ENCODE peak calls at places on chromosomes 3 and 15, in five cellular contexts. U is IMR-90, L is endodermal cell, C is sigmoid colon, H is heart right ventricle. Z is an unnamed sample. For H3K27me3, the result is how much of the 10 kb centered on the place peaks cover.

GRCh38 chr3:100682854-100683760 is 26.2 kb upstream of the TFG start:
- DNase-seq in U (no peak), L (peak), C (no peak), H (no peak), Z (no peak)

GRCh38 chr3:172244011-172244410 is 204.2 kb downstream of the GHSR start:
- DNase-seq in U (peak), L (no peak), C (no peak), H (no peak), Z (no peak)

GRCh38 chr15:74345051-74345450 is 22.4 kb downstream of the CYP11A1 start:
- DNase-seq in U (peak), L (no peak), C (peak), H (no peak), Z (no peak)

GRCh38 chr3:197613187-197613586 is 57.4 kb upstream of the BDH1 start:
- DNase-seq in U (no peak), L (no peak), C (no peak), H (no peak), Z (no peak)

GRCh38 chr3:125683067-125683844 is 88.0 kb upstream of the OSBPL11 start:
- DNase-seq in U (no peak), L (no peak), C (peak), H (peak), Z (no peak)

GRCh38 chr3:73611176-73611575 is 13.6 kb downstream of the PDZRN3 start:
- DNase-seq in U (peak), L (no peak), C (no peak), H (no peak), Z (no peak)

GRCh38 chr15:80424381-80424780 is 20.2 kb downstream of the ARNT2 start:
- DNase-seq in U (no peak), L (no peak), C (no peak), H (no peak), Z (no peak)

GRCh38 chr15:55267401-55268053 is 22.1 kb downstream of the RAB27A start:
- DNase-seq in U (peak), L (no peak), C (no peak), H (peak), Z (no peak)

GRCh38 chr3:27166888-27167287 is 202.3 kb downstream of the NEK10 start:
- DNase-seq in U (peak), L (no peak), C (no peak), H (no peak), Z (peak)

GRCh38 chr15:40928975-40929729 is at the start of gene DLL4:
- DNase-seq in U (peak), L (peak), C (no peak), H (peak), Z (no peak)

GRCh38 chr3:147392083-147392916 is 14.0 kb downstream of the ZIC4 start:
- DNase-seq in U (no peak), L (peak), C (peak), H (no peak), Z (peak)

GRCh38 chr15:73293773-73294172 is 75.0 kb downstream of the HCN4 start:
- DNase-seq in U (no peak), L (no peak), C (no peak), H (no peak), Z (no peak)

GRCh38 chr3:195697582-195698324 is 23.0 kb upstream of the MUC20 start:
- DNase-seq in U (peak), L (peak), C (no peak), H (no peak), Z (peak)

GRCh38 chr15:38398134-38398533 is 55.8 kb upstream of the FAM98B start:
- DNase-seq in U (peak), L (no peak), C (peak), H (peak), Z (peak)

GRCh38 chr3:119809249-119810017 is 27.5 kb downstream of the NR1I2 start:
- DNase-seq in U (no peak), L (no peak), C (no peak), H (no peak), Z (no peak)

GRCh38 chr3:41234823-41235722 is 35.8 kb downstream of the CTNNB1 start:
- DNase-seq in U (peak), L (peak), C (no peak), H (no peak), Z (no peak)

GRCh38 chr3:76497636-76498035 is 542.3 kb upstream of the ROBO2 start:
- DNase-seq in U (peak), L (peak), C (no peak), H (no peak), Z (peak)

GRCh38 chr3:99549918-99550603 is 88.3 kb upstream of the COL8A1 start:
- DNase-seq in U (peak), L (no peak), C (no peak), H (no peak), Z (no peak)

GRCh38 chr3:177340243-177340830 is 143.1 kb upstream of the TBL1XR1 start:
- DNase-seq in U (no peak), L (no peak), C (no peak), H (no peak), Z (no peak)

GRCh38 chr3:134651347-134652041 is 672 bp upstream of the KY start:
- DNase-seq in U (peak), L (no peak), C (peak), H (peak), Z (no peak)

GRCh38 chr3:160801386-160802118 is 45.5 kb downstream of the PPM1L start:
- DNase-seq in U (peak), L (no peak), C (peak), H (peak), Z (no peak)

GRCh38 chr3:48318831-48319512 is 14.5 kb downstream of the SPINK8 start:
- DNase-seq in U (no peak), L (no peak), C (no peak), H (no peak), Z (no peak)

GRCh38 chr15:58403581-58403980 is 28.2 kb upstream of the LIPC start:
- DNase-seq in U (no peak), L (no peak), C (no peak), H (no peak), Z (no peak)

GRCh38 chr3:101574388-101575156 is 592 bp downstream of the PCNP start:
- DNase-seq in U (peak), L (no peak), C (peak), H (peak), Z (no peak)

GRCh38 chr15:77688270-77689058 is 55.8 kb upstream of the LINGO1 start:
- DNase-seq in U (no peak), L (no peak), C (no peak), H (no peak), Z (no peak)

GRCh38 chr15:89002281-89002761 is 85.9 kb upstream of the ABHD2 start:
- DNase-seq in U (peak), L (no peak), C (no peak), H (peak), Z (peak)

GRCh38 chr3:176650478-176650877 is 546.8 kb downstream of the TBL1XR1 start:
- DNase-seq in U (peak), L (no peak), C (no peak), H (no peak), Z (no peak)

GRCh38 chr3:195100903-195101591 is 169.9 kb downstream of the XXYLT1 start:
- DNase-seq in U (peak), L (no peak), C (no peak), H (peak), Z (no peak)

GRCh38 chr15:30990036-30990435 is 1.4 kb downstream of the MTMR10 start:
- DNase-seq in U (no peak), L (no peak), C (no peak), H (no peak), Z (no peak)

GRCh38 chr15:67080118-67080899 is 14.9 kb downstream of the SMAD3 start:
- DNase-seq in U (peak), L (no peak), C (no peak), H (no peak), Z (peak)

GRCh38 chr3:908839-909238 is 184.0 kb upstream of the CNTN6 start:
- DNase-seq in U (no peak), L (peak), C (no peak), H (no peak), Z (no peak)

GRCh38 chr3:146306024-146306423 is 55.1 kb upstream of the PLSCR4 start:
- DNase-seq in U (no peak), L (no peak), C (no peak), H (no peak), Z (no peak)

GRCh38 chr15:100275641-100276040 is 66.1 kb downstream of the ADAMTS17 start:
- DNase-seq in U (no peak), L (no peak), C (no peak), H (no peak), Z (no peak)

GRCh38 chr15:84734794-84735479 is 13.5 kb upstream of the ZNF592 start:
- DNase-seq in U (peak), L (peak), C (peak), H (no peak), Z (no peak)

GRCh38 chr3:169104541-169104940 is 559.0 kb downstream of the MECOM start:
- DNase-seq in U (peak), L (no peak), C (no peak), H (no peak), Z (peak)

GRCh38 chr3:187941135-187941847 is 196.0 kb upstream of the BCL6 start:
- DNase-seq in U (no peak), L (no peak), C (no peak), H (no peak), Z (no peak)

GRCh38 chr3:58492385-58492970 is 582 bp downstream of the KCTD6 start:
- DNase-seq in U (no peak), L (peak), C (no peak), H (no peak), Z (no peak)

GRCh38 chr3:194953291-194953690 is 267.6 kb downstream of the FAM43A start:
- DNase-seq in U (no peak), L (no peak), C (no peak), H (no peak), Z (no peak)

GRCh38 chr3:169722715-169723114 is 42.1 kb downstream of the TERC start:
- DNase-seq in U (no peak), L (no peak), C (no peak), H (no peak), Z (no peak)

GRCh38 chr3:186107148-186108105 is 1.5 kb downstream of the ETV5 start:
- DNase-seq in U (peak), L (peak), C (peak), H (peak), Z (no peak)
- TF ChIP-seq CTCF in U (no peak), L (peak), C (no peak), H (no peak), Z (no peak)

GRCh38 chr3:128479558-128480086 is 12.9 kb upstream of the DNAJB8 start:
- DNase-seq in U (no peak), L (no peak), C (no peak), H (no peak), Z (no peak)
- H3K27me3 ChIP-seq in U (under half), L (half or more), C (half or more), H (under half), Z (under half)

GRCh38 chr15:43103939-43104338 is 1.9 kb downstream of the UBR1 start:
- DNase-seq in U (no peak), L (no peak), C (no peak), H (no peak), Z (no peak)
- H3K4me3 ChIP-seq in U (no peak), L (peak), C (no peak), H (no peak), Z (no peak)

GRCh38 chr3:17088017-17088416 is 203.3 kb downstream of the PLCL2 start:
- DNase-seq in U (no peak), L (no peak), C (no peak), H (peak), Z (no peak)
- TF ChIP-seq CTCF in U (no peak), L (no peak), C (no peak), H (no peak), Z (no peak)